ENCODE peak calls at places on chromosome 21, in four cellular contexts. E is GM23338, V is Calu3, H is GM13976. W is an unnamed sample.

GRCh38 chr21:43337901-43338655 is 88.9 kb downstream of the SIK1 start:
- DNase-seq in E (no peak), H (no peak), V (no peak), W (no peak)

GRCh38 chr21:14259669-14260458 is 43.9 kb downstream of the RBM11 start:
- DNase-seq in V (no peak), H (peak), E (peak), W (peak)

GRCh38 chr21:25400427-25400826 is 206.9 kb downstream of the MRPL39 start:
- DNase-seq in E (no peak), V (no peak), H (no peak), W (no peak)

GRCh38 chr21:17782051-17782450 is 37.1 kb downstream of the C21orf91 start:
- DNase-seq in H (no peak), V (no peak), E (peak), W (no peak)

GRCh38 chr21:34981793-34982192 is 67.3 kb downstream of the RUNX1 start:
- DNase-seq in V (no peak), E (no peak), H (no peak), W (no peak)

GRCh38 chr21:33011462-33011861 is 14.3 kb upstream of the OLIG2 start:
- DNase-seq in H (no peak), V (peak), E (no peak), W (no peak)

GRCh38 chr21:42646836-42647235 is 6.6 kb upstream of the PDE9A start:
- DNase-seq in H (no peak), E (no peak), V (no peak), W (no peak)

GRCh38 chr21:41375875-41376274 is 14.0 kb downstream of the MX2 start:
- DNase-seq in H (no peak), E (no peak), V (no peak), W (no peak)

GRCh38 chr21:20617130-20617529 is 381.1 kb upstream of the NCAM2 start:
- DNase-seq in H (no peak), V (no peak), E (peak), W (no peak)

GRCh38 chr21:32520885-32521735 is 64.2 kb downstream of the TCP10L start:
- DNase-seq in V (peak), E (no peak), H (no peak), W (no peak)

GRCh38 chr21:17668479-17668878 is 55.8 kb upstream of the BTG3 start:
- DNase-seq in V (no peak), E (no peak), H (no peak), W (no peak)

GRCh38 chr21:29379517-29380054 is 80.9 kb downstream of the BACH1 start:
- DNase-seq in H (no peak), E (no peak), V (no peak), W (no peak)

GRCh38 chr21:31476551-31477120 is 132.6 kb upstream of the TIAM1 start:
- DNase-seq in V (no peak), E (no peak), H (no peak), W (no peak)

GRCh38 chr21:24197956-24198355 is 1409.3 kb downstream of the MRPL39 start:
- DNase-seq in V (no peak), E (no peak), H (no peak), W (no peak)

GRCh38 chr21:16169810-16170209 is 440.0 kb downstream of the USP25 start:
- DNase-seq in E (no peak), V (no peak), H (no peak), W (no peak)

GRCh38 chr21:35578831-35579470 is 481.4 kb downstream of the SETD4 start:
- DNase-seq in E (no peak), H (no peak), V (no peak), W (no peak)

GRCh38 chr21:28393279-28393678 is 599.4 kb downstream of the LTN1 start:
- DNase-seq in E (peak), H (no peak), V (peak), W (no peak)

GRCh38 chr21:43611598-43612369 is 47.5 kb downstream of the HSF2BP start:
- DNase-seq in E (peak), V (peak), H (peak), W (peak)

GRCh38 chr21:35254006-35254751 is 205.1 kb upstream of the RUNX1 start:
- DNase-seq in H (no peak), E (no peak), V (no peak), W (no peak)

GRCh38 chr21:41643246-41643966 is 123.4 kb downstream of the RIPK4 start:
- DNase-seq in E (no peak), V (no peak), H (no peak), W (no peak)

GRCh38 chr21:33490991-33491372 is 534 bp downstream of the DNAJC28 start:
- DNase-seq in E (no peak), H (no peak), V (no peak), W (peak)

GRCh38 chr21:34023691-34024381 is 49.5 kb upstream of the MRPS6 start:
- DNase-seq in E (no peak), H (no peak), V (no peak), W (no peak)

GRCh38 chr21:43210454-43211084 is 41.8 kb downstream of the CRYAA start:
- DNase-seq in H (no peak), V (no peak), E (no peak), W (no peak)

GRCh38 chr21:42855937-42856335 is 23.4 kb downstream of the WDR4 start:
- DNase-seq in H (no peak), E (no peak), V (no peak), W (no peak)

GRCh38 chr21:35291963-35292627 is 243.0 kb upstream of the RUNX1 start:
- DNase-seq in H (no peak), E (no peak), V (no peak), W (no peak)

DNA sequence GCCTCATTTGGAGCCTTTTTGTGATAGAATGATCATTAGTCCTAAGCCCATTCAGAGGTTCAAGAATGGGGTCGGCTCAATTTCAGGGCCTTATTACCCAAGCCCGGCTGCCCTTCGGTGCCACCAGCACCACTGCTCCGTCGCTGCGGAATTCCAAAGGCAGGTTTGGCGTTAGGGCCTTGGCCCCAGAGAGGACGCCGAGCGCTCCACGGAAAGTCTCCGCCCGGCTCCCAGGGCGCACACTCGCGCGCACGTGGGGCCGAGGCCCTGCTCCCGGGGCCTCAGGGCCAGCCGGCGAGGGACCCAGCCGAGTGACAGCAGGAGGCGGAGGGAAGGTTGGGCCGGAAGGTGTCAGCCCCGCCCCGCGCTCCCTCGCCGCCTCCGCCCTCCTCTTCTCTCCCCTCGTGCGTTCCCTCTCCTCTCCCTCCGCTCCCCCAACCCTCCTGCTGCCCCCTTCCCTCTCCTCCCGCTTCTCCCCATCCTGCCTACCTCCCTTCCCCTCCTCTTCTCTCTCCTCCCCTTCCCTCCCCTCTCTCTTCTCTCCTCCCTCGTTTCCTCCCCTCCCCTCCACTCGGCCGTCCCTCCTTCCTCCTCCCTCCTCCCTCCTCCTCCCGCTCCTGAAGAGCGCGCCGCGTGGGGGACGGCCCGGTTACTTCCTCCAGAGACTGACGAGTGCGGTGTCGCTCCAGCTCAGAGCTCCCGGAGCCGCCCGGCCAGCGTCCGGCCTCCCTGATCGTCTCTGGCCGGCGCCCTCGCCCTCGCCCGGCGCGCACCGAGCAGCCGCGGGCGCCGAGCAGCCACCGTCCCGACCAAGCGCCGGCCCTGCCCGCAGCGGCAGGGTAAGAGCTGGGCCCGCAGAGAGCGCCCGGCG is at the start of gene ETS2:
- DNase-seq in E (peak), V (peak), H (peak), W (peak)
- TF ChIP-seq CTCF in E (no peak), V (no peak), H (no peak), W (no peak)

GRCh38 chr21:26843912-26844257 is 1.3 kb downstream of the ADAMTS1 start:
- DNase-seq in E (peak), H (no peak), V (no peak), W (no peak)

GRCh38 chr21:26845066-26845749 is at the start of gene ADAMTS1:
- DNase-seq in E (peak), V (peak), H (peak), W (no peak)

GRCh38 chr21:26842976-26843911 is 2.0 kb downstream of the ADAMTS1 start:
- DNase-seq in H (no peak), E (peak), V (peak), W (no peak)

GRCh38 chr21:26845750-26846035 is 484 bp upstream of the ADAMTS1 start:
- DNase-seq in V (no peak), E (no peak), H (no peak), W (no peak)

DNA sequence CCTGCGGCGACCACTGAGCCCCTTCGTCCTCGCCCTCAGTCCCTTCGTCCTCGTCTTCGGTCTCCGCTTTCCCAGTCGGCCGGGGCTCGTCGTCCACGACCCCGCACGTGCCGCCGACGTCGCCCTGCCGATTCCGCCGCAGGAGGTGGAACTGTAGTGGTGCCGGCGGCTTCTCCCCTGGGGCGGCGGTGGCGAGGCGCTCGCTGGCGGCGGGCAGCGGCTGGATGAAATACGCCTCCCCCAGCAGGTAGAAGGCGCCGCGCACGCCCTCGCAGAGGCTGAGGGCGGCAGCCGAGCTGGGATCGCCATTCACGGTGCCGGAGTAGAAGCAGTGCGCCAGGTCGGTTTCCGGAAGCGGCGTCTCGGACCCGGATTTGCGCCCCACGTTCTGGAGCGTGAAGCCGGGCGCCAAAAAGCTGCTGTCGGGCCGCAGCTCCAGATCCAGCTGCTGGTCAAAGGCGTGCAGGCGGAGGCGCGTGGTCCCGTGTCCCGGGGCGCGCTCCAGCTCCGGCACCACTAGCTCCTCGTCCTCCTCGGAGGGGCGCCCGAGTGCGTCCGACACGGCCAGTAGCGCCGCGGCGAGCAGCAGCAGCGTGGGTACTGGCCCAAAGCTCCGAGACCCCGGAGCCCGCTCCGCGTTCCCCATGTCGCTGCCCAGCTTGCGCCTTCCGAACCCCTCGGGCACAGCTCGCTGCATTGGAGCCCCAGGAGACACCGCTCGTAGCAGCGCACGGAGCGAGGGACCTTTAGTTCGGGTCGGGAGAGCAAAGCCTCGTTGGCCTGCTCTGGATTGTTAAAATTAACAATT is 747 bp downstream of the ADAMTS1 start:
- DNase-seq in E (peak), H (no peak), V (peak), W (no peak)
- TF ChIP-seq CTCF in E (peak), H (no peak), V (no peak), W (no peak)

DNA sequence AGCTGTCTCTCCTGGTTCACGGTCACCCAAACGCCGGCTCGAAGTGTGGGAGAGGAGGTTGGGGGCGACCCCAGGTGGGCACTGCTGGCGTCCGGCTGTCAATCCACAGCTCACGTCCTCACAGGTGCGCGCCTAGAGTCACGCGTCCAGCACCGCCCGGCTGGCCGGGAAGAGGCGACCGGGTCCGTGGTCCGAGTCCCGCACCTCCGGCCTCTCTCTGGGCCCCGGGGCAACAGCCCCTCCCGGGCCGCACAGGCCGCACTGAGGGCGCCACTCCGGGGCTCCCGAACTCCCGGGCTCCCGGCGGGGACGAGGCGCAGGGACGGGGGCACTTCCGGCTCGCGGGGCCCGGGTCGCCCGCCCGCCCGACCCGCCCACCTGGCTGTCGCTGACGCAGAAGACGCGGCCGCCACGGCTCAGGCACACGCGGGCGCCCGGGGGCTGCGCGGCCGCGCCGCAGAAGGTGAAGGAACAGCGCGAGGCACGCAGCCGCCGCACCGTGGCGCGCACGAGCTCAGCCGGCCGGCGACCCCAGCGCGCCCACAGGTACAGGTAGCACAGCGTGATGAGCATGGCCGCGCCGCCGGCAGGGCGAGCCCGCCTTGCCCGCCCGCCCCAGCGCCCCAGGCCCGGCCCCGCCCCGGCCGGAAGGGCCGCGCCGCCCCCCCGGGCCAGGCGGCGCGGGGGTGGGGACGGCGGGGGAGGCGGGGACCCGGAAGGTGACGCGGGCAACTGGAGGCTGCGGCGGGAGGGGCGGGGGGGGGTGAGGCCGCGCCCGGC is at the start of gene HLCS:
- DNase-seq in E (peak), V (peak), H (peak), W (peak)
- TF ChIP-seq CTCF in E (peak), V (no peak), H (peak), W (peak)

GRCh38 chr21:44615881-44616590 is 4.2 kb downstream of the KRTAP10-8 start:
- DNase-seq in H (no peak), E (no peak), V (no peak), W (no peak)
- TF ChIP-seq CTCF in H (no peak), E (no peak), V (no peak), W (no peak)